ENCODE peak calls at places on chromosomes 6 and 20, in five cellular contexts. One of them, this sample, is unnamed.

GRCh38 chr20:53763707-53764415 is 170.2 kb upstream of the ZNF217 start:
- DNase-seq in small intestine: peak
- DNase-seq in fibroblast of villous mesenchyme: peak
- DNase-seq in uterus: no peak
- DNase-seq in aorta: no peak
- DNase-seq in this sample: no peak

GRCh38 chr20:50017576-50018248 is 34.9 kb downstream of the SNAI1 start:
- DNase-seq in small intestine: no peak
- DNase-seq in fibroblast of villous mesenchyme: no peak
- DNase-seq in uterus: no peak
- DNase-seq in aorta: no peak
- DNase-seq in this sample: no peak

GRCh38 chr6:106608080-106608668 is 21.1 kb downstream of the RTN4IP1 start:
- DNase-seq in small intestine: peak
- DNase-seq in fibroblast of villous mesenchyme: peak
- DNase-seq in uterus: no peak
- DNase-seq in aorta: no peak
- DNase-seq in this sample: peak

GRCh38 chr20:58651548-58651822 is 402 bp downstream of the STX16 start:
- DNase-seq in small intestine: no peak
- DNase-seq in fibroblast of villous mesenchyme: no peak
- DNase-seq in uterus: no peak
- DNase-seq in aorta: no peak
- DNase-seq in this sample: no peak

GRCh38 chr20:44336086-44336485 is 757 bp upstream of the R3HDML start:
- DNase-seq in small intestine: no peak
- DNase-seq in fibroblast of villous mesenchyme: no peak
- DNase-seq in uterus: no peak
- DNase-seq in aorta: no peak
- DNase-seq in this sample: no peak

GRCh38 chr6:1596088-1596852 is 13.4 kb upstream of the FOXC1 start:
- DNase-seq in small intestine: peak
- DNase-seq in fibroblast of villous mesenchyme: peak
- DNase-seq in uterus: peak
- DNase-seq in aorta: peak
- DNase-seq in this sample: peak

GRCh38 chr6:135270676-135271536 is 89.8 kb downstream of the MYB start:
- DNase-seq in small intestine: peak
- DNase-seq in fibroblast of villous mesenchyme: peak
- DNase-seq in uterus: no peak
- DNase-seq in aorta: no peak
- DNase-seq in this sample: no peak

GRCh38 chr6:166389119-166389518 is 6.4 kb upstream of the MPC1 start:
- DNase-seq in small intestine: peak
- DNase-seq in fibroblast of villous mesenchyme: no peak
- DNase-seq in uterus: no peak
- DNase-seq in aorta: no peak
- DNase-seq in this sample: no peak

GRCh38 chr6:2630362-2630761 is 120.4 kb downstream of the MYLK4 start:
- DNase-seq in small intestine: no peak
- DNase-seq in fibroblast of villous mesenchyme: peak
- DNase-seq in uterus: no peak
- DNase-seq in aorta: peak
- DNase-seq in this sample: no peak

GRCh38 chr20:37994512-37994911 is 38.7 kb downstream of the TTI1 start:
- DNase-seq in small intestine: no peak
- DNase-seq in fibroblast of villous mesenchyme: peak
- DNase-seq in uterus: no peak
- DNase-seq in aorta: no peak
- DNase-seq in this sample: no peak

GRCh38 chr6:142374965-142375733 is 73.3 kb downstream of the ADGRG6 start:
- DNase-seq in small intestine: peak
- DNase-seq in fibroblast of villous mesenchyme: peak
- DNase-seq in uterus: no peak
- DNase-seq in aorta: no peak
- DNase-seq in this sample: no peak

GRCh38 chr6:142551145-142551811 is 249.5 kb downstream of the ADGRG6 start:
- DNase-seq in small intestine: no peak
- DNase-seq in fibroblast of villous mesenchyme: no peak
- DNase-seq in uterus: no peak
- DNase-seq in aorta: no peak
- DNase-seq in this sample: peak

GRCh38 chr6:108541843-108542795 is 18.6 kb upstream of the FOXO3 start:
- DNase-seq in small intestine: peak
- DNase-seq in fibroblast of villous mesenchyme: peak
- DNase-seq in uterus: peak
- DNase-seq in aorta: no peak
- DNase-seq in this sample: peak

GRCh38 chr20:56653221-56653620 is 24.1 kb downstream of the TFAP2C start:
- DNase-seq in small intestine: no peak
- DNase-seq in fibroblast of villous mesenchyme: no peak
- DNase-seq in uterus: no peak
- DNase-seq in aorta: no peak
- DNase-seq in this sample: no peak

GRCh38 chr6:165704001-165704748 is 41.1 kb upstream of the PDE10A start:
- DNase-seq in small intestine: no peak
- DNase-seq in fibroblast of villous mesenchyme: no peak
- DNase-seq in uterus: no peak
- DNase-seq in aorta: no peak
- DNase-seq in this sample: no peak

GRCh38 chr6:85111481-85112001 is 338.3 kb upstream of the NT5E start:
- DNase-seq in small intestine: no peak
- DNase-seq in fibroblast of villous mesenchyme: no peak
- DNase-seq in uterus: peak
- DNase-seq in aorta: peak
- DNase-seq in this sample: no peak

GRCh38 chr20:14785065-14785743 is 447.8 kb upstream of the FLRT3 start:
- DNase-seq in small intestine: no peak
- DNase-seq in fibroblast of villous mesenchyme: no peak
- DNase-seq in uterus: no peak
- DNase-seq in aorta: no peak
- DNase-seq in this sample: no peak

GRCh38 chr6:77466055-77467028 is 3.1 kb upstream of the HTR1B start:
- DNase-seq in small intestine: peak
- DNase-seq in fibroblast of villous mesenchyme: peak
- DNase-seq in uterus: no peak
- DNase-seq in aorta: peak
- DNase-seq in this sample: no peak

GRCh38 chr6:138987299-138987642 is 782 bp downstream of the REPS1 start:
- DNase-seq in small intestine: no peak
- DNase-seq in fibroblast of villous mesenchyme: no peak
- DNase-seq in uterus: peak
- DNase-seq in aorta: peak
- DNase-seq in this sample: no peak

GRCh38 chr20:37804584-37805566 is 98.1 kb upstream of the VSTM2L start:
- DNase-seq in small intestine: no peak
- DNase-seq in fibroblast of villous mesenchyme: peak
- DNase-seq in uterus: no peak
- DNase-seq in aorta: no peak
- DNase-seq in this sample: no peak

GRCh38 chr6:140636698-140637402 is 1262.4 kb upstream of the CITED2 start:
- DNase-seq in small intestine: no peak
- DNase-seq in fibroblast of villous mesenchyme: no peak
- DNase-seq in uterus: no peak
- DNase-seq in aorta: no peak
- DNase-seq in this sample: no peak

GRCh38 chr6:10413850-10414765 is 766 bp downstream of the TFAP2A start:
- DNase-seq in small intestine: no peak
- DNase-seq in fibroblast of villous mesenchyme: peak
- DNase-seq in uterus: no peak
- DNase-seq in aorta: no peak
- DNase-seq in this sample: no peak

GRCh38 chr6:34066284-34066571 is 79.7 kb downstream of the GRM4 start:
- DNase-seq in small intestine: no peak
- DNase-seq in fibroblast of villous mesenchyme: no peak
- DNase-seq in uterus: no peak
- DNase-seq in aorta: no peak
- DNase-seq in this sample: no peak

GRCh38 chr6:159463440-159463839 is 229.6 kb downstream of the SOD2 start:
- DNase-seq in small intestine: no peak
- DNase-seq in fibroblast of villous mesenchyme: peak
- DNase-seq in uterus: no peak
- DNase-seq in aorta: no peak
- DNase-seq in this sample: peak

GRCh38 chr6:43930440-43931154 is 160.6 kb downstream of the VEGFA start:
- DNase-seq in small intestine: no peak
- DNase-seq in fibroblast of villous mesenchyme: no peak
- DNase-seq in uterus: no peak
- DNase-seq in aorta: peak
- DNase-seq in this sample: no peak

GRCh38 chr6:77839292-77839691 is 186.5 kb downstream of the MEI4 start:
- DNase-seq in small intestine: no peak
- DNase-seq in fibroblast of villous mesenchyme: no peak
- DNase-seq in uterus: no peak
- DNase-seq in aorta: no peak
- DNase-seq in this sample: no peak

GRCh38 chr20:39190666-39191570 is 228.8 kb downstream of the DHX35 start:
- DNase-seq in small intestine: no peak
- DNase-seq in fibroblast of villous mesenchyme: peak
- DNase-seq in uterus: no peak
- DNase-seq in aorta: no peak
- DNase-seq in this sample: no peak

GRCh38 chr6:139407718-139408222 is 33.3 kb upstream of the CITED2 start:
- DNase-seq in small intestine: no peak
- DNase-seq in fibroblast of villous mesenchyme: peak
- DNase-seq in uterus: no peak
- DNase-seq in aorta: no peak
- DNase-seq in this sample: no peak

GRCh38 chr6:21748343-21749063 is 155.0 kb downstream of the SOX4 start:
- DNase-seq in small intestine: peak
- DNase-seq in fibroblast of villous mesenchyme: no peak
- DNase-seq in uterus: no peak
- DNase-seq in aorta: no peak
- DNase-seq in this sample: no peak

GRCh38 chr20:54324041-54324440 is 116.2 kb downstream of the PFDN4 start:
- DNase-seq in small intestine: no peak
- DNase-seq in fibroblast of villous mesenchyme: no peak
- DNase-seq in uterus: no peak
- DNase-seq in aorta: no peak
- DNase-seq in this sample: no peak

GRCh38 chr6:2792330-2792729 is 27.1 kb downstream of the WRNIP1 start:
- DNase-seq in small intestine: peak
- DNase-seq in fibroblast of villous mesenchyme: no peak
- DNase-seq in uterus: no peak
- DNase-seq in aorta: no peak
- DNase-seq in this sample: no peak

GRCh38 chr20:50048420-50049166 is 64.4 kb downstream of the UBE2V1 start:
- DNase-seq in small intestine: no peak
- DNase-seq in fibroblast of villous mesenchyme: no peak
- DNase-seq in uterus: no peak
- DNase-seq in aorta: peak
- DNase-seq in this sample: no peak

GRCh38 chr20:10218536-10219451 is at the start of gene SNAP25:
- DNase-seq in small intestine: peak
- DNase-seq in fibroblast of villous mesenchyme: peak
- DNase-seq in uterus: peak
- DNase-seq in aorta: peak
- DNase-seq in this sample: peak

GRCh38 chr20:33673411-33674293 is 576 bp downstream of the NECAB3 start:
- DNase-seq in small intestine: no peak
- DNase-seq in fibroblast of villous mesenchyme: peak
- DNase-seq in uterus: peak
- DNase-seq in aorta: no peak
- DNase-seq in this sample: no peak

GRCh38 chr20:2210646-2211556 is 84.9 kb upstream of the TGM3 start:
- DNase-seq in small intestine: no peak
- DNase-seq in fibroblast of villous mesenchyme: peak
- DNase-seq in uterus: no peak
- DNase-seq in aorta: no peak
- DNase-seq in this sample: no peak

GRCh38 chr6:96803106-96803481 is 34.2 kb downstream of the GPR63 start:
- DNase-seq in small intestine: no peak
- DNase-seq in fibroblast of villous mesenchyme: no peak
- DNase-seq in uterus: no peak
- DNase-seq in aorta: no peak
- DNase-seq in this sample: no peak
- H3K4me3 ChIP-seq in small intestine: no peak
- H3K4me3 ChIP-seq in fibroblast of villous mesenchyme: no peak
- H3K4me3 ChIP-seq in uterus: no peak
- H3K4me3 ChIP-seq in aorta: no peak
- H3K4me3 ChIP-seq in this sample: no peak

GRCh38 chr6:390914-391558 is 516 bp upstream of the IRF4 start:
- DNase-seq in small intestine: no peak
- DNase-seq in fibroblast of villous mesenchyme: no peak
- DNase-seq in uterus: no peak
- DNase-seq in aorta: no peak
- DNase-seq in this sample: peak
- H3K4me3 ChIP-seq in small intestine: peak
- H3K4me3 ChIP-seq in fibroblast of villous mesenchyme: no peak
- H3K4me3 ChIP-seq in uterus: peak
- H3K4me3 ChIP-seq in aorta: no peak
- H3K4me3 ChIP-seq in this sample: peak

GRCh38 chr6:104704191-104704590 is 155.5 kb downstream of the HACE1 start:
- DNase-seq in small intestine: no peak
- DNase-seq in fibroblast of villous mesenchyme: peak
- DNase-seq in uterus: no peak
- DNase-seq in aorta: no peak
- DNase-seq in this sample: no peak

GRCh38 chr6:104705095-104705707 is 154.5 kb downstream of the HACE1 start:
- DNase-seq in small intestine: peak
- DNase-seq in fibroblast of villous mesenchyme: peak
- DNase-seq in uterus: no peak
- DNase-seq in aorta: no peak
- DNase-seq in this sample: peak

GRCh38 chr6:104702126-104702841 is 157.4 kb downstream of the HACE1 start:
- DNase-seq in small intestine: no peak
- DNase-seq in fibroblast of villous mesenchyme: peak
- DNase-seq in uterus: no peak
- DNase-seq in aorta: no peak
- DNase-seq in this sample: no peak

GRCh38 chr6:104710543-104711335 is 149.0 kb downstream of the HACE1 start:
- DNase-seq in small intestine: no peak
- DNase-seq in fibroblast of villous mesenchyme: peak
- DNase-seq in uterus: no peak
- DNase-seq in aorta: no peak
- DNase-seq in this sample: no peak

GRCh38 chr6:104705916-104706442 is 153.7 kb downstream of the HACE1 start:
- DNase-seq in small intestine: no peak
- DNase-seq in fibroblast of villous mesenchyme: peak
- DNase-seq in uterus: no peak
- DNase-seq in aorta: no peak
- DNase-seq in this sample: no peak
- H3K4me3 ChIP-seq in small intestine: no peak
- H3K4me3 ChIP-seq in fibroblast of villous mesenchyme: no peak
- H3K4me3 ChIP-seq in uterus: no peak
- H3K4me3 ChIP-seq in aorta: no peak
- H3K4me3 ChIP-seq in this sample: no peak

DNA sequence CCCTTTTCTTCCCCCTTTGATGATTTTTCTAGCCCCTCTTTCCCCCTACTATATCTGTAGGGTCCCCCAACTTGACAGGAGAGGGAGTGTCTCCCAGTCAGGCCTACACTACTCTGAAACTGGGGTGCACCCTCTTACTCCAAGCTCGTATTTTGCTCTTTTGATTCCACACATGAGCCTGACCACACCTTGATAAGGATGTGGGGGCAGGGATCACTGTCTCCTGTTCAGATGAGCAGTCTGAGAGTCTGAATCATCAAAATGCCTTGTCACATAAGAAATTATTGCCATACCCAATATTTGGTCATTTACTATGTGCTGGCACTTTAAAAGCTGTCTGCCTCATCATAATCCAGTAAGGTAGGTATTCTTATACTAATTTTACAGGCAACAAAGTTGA is 15.9 kb downstream of the PNPLA1 start:
- DNase-seq in small intestine: peak
- DNase-seq in fibroblast of villous mesenchyme: no peak
- DNase-seq in uterus: no peak
- DNase-seq in aorta: no peak
- DNase-seq in this sample: no peak
- H3K4me3 ChIP-seq in small intestine: no peak
- H3K4me3 ChIP-seq in fibroblast of villous mesenchyme: no peak
- H3K4me3 ChIP-seq in uterus: no peak
- H3K4me3 ChIP-seq in aorta: no peak
- H3K4me3 ChIP-seq in this sample: no peak

This sample was measured in CD4-positive, CD25-positive, alpha-beta regulatory T cell.